ENCODE peak calls at places on chromosomes 5 and 9, in ten cellular contexts. One of them, this sample, is unnamed.

GRCh38 chr5:64505769-64506566 is at the start of gene RGS7BP:
- DNase-seq in cardiac fibroblast: peak
- DNase-seq in osteocyte: peak
- DNase-seq in anterior cingulate cortex: peak
- DNase-seq in activated T-helper 2 cell treated with anti-CD3 and anti-CD28 coated beads, Interferon-gamma antibody, Interleukin-2, Interleukin-4, amounts not matched to agents 10 μg/mL and 5 μg/mL and 100 μg/mL, durations not matched to agents 14 hours and 24 hours and 36 hours: no peak
- DNase-seq in WERI-Rb-1: peak
- DNase-seq in germinal center: no peak
- DNase-seq in WTC11: peak
- DNase-seq in T1000: peak
- DNase-seq in LoVo: no peak
- DNase-seq in this sample: peak

GRCh38 chr9:116494815-116495634 is 192.1 kb upstream of the TRIM32 start:
- DNase-seq in cardiac fibroblast: no peak
- DNase-seq in osteocyte: no peak
- DNase-seq in anterior cingulate cortex: no peak
- DNase-seq in activated T-helper 2 cell treated with anti-CD3 and anti-CD28 coated beads, Interferon-gamma antibody, Interleukin-2, Interleukin-4, amounts not matched to agents 10 μg/mL and 5 μg/mL and 100 μg/mL, durations not matched to agents 14 hours and 24 hours and 36 hours: peak
- DNase-seq in WERI-Rb-1: peak
- DNase-seq in germinal center: peak
- DNase-seq in WTC11: peak
- DNase-seq in T1000: no peak
- DNase-seq in LoVo: peak
- DNase-seq in this sample: no peak

GRCh38 chr5:56669534-56670483 is 145.5 kb upstream of the MAP3K1 start:
- DNase-seq in cardiac fibroblast: peak
- DNase-seq in osteocyte: no peak
- DNase-seq in anterior cingulate cortex: no peak
- DNase-seq in activated T-helper 2 cell treated with anti-CD3 and anti-CD28 coated beads, Interferon-gamma antibody, Interleukin-2, Interleukin-4, amounts not matched to agents 10 μg/mL and 5 μg/mL and 100 μg/mL, durations not matched to agents 14 hours and 24 hours and 36 hours: peak
- DNase-seq in WERI-Rb-1: no peak
- DNase-seq in germinal center: peak
- DNase-seq in WTC11: peak
- DNase-seq in T1000: no peak
- DNase-seq in LoVo: no peak
- DNase-seq in this sample: peak

GRCh38 chr9:89558500-89558899 is 46.3 kb upstream of the GADD45G start:
- DNase-seq in cardiac fibroblast: no peak
- DNase-seq in osteocyte: no peak
- DNase-seq in anterior cingulate cortex: no peak
- DNase-seq in activated T-helper 2 cell treated with anti-CD3 and anti-CD28 coated beads, Interferon-gamma antibody, Interleukin-2, Interleukin-4, amounts not matched to agents 10 μg/mL and 5 μg/mL and 100 μg/mL, durations not matched to agents 14 hours and 24 hours and 36 hours: no peak
- DNase-seq in WERI-Rb-1: no peak
- DNase-seq in germinal center: no peak
- DNase-seq in WTC11: no peak
- DNase-seq in T1000: no peak
- DNase-seq in LoVo: no peak
- DNase-seq in this sample: no peak

GRCh38 chr5:147688965-147689364 is 93.6 kb downstream of the JAKMIP2 start:
- DNase-seq in cardiac fibroblast: peak
- DNase-seq in osteocyte: no peak
- DNase-seq in anterior cingulate cortex: peak
- DNase-seq in activated T-helper 2 cell treated with anti-CD3 and anti-CD28 coated beads, Interferon-gamma antibody, Interleukin-2, Interleukin-4, amounts not matched to agents 10 μg/mL and 5 μg/mL and 100 μg/mL, durations not matched to agents 14 hours and 24 hours and 36 hours: no peak
- DNase-seq in WERI-Rb-1: no peak
- DNase-seq in germinal center: no peak
- DNase-seq in WTC11: no peak
- DNase-seq in T1000: no peak
- DNase-seq in LoVo: no peak
- DNase-seq in this sample: peak

GRCh38 chr5:167916706-167917105 is 374.7 kb upstream of the WWC1 start:
- DNase-seq in cardiac fibroblast: peak
- DNase-seq in osteocyte: no peak
- DNase-seq in anterior cingulate cortex: no peak
- DNase-seq in activated T-helper 2 cell treated with anti-CD3 and anti-CD28 coated beads, Interferon-gamma antibody, Interleukin-2, Interleukin-4, amounts not matched to agents 10 μg/mL and 5 μg/mL and 100 μg/mL, durations not matched to agents 14 hours and 24 hours and 36 hours: no peak
- DNase-seq in WERI-Rb-1: no peak
- DNase-seq in germinal center: no peak
- DNase-seq in WTC11: no peak
- DNase-seq in T1000: no peak
- DNase-seq in LoVo: no peak
- DNase-seq in this sample: peak

GRCh38 chr5:9207820-9208418 is 338.0 kb downstream of the SEMA5A start:
- DNase-seq in cardiac fibroblast: peak
- DNase-seq in osteocyte: no peak
- DNase-seq in anterior cingulate cortex: no peak
- DNase-seq in activated T-helper 2 cell treated with anti-CD3 and anti-CD28 coated beads, Interferon-gamma antibody, Interleukin-2, Interleukin-4, amounts not matched to agents 10 μg/mL and 5 μg/mL and 100 μg/mL, durations not matched to agents 14 hours and 24 hours and 36 hours: no peak
- DNase-seq in WERI-Rb-1: no peak
- DNase-seq in germinal center: peak
- DNase-seq in WTC11: no peak
- DNase-seq in T1000: no peak
- DNase-seq in LoVo: peak
- DNase-seq in this sample: peak

GRCh38 chr5:27503813-27504212 is 465.4 kb upstream of the CDH9 start:
- DNase-seq in cardiac fibroblast: no peak
- DNase-seq in osteocyte: no peak
- DNase-seq in anterior cingulate cortex: no peak
- DNase-seq in activated T-helper 2 cell treated with anti-CD3 and anti-CD28 coated beads, Interferon-gamma antibody, Interleukin-2, Interleukin-4, amounts not matched to agents 10 μg/mL and 5 μg/mL and 100 μg/mL, durations not matched to agents 14 hours and 24 hours and 36 hours: no peak
- DNase-seq in WERI-Rb-1: no peak
- DNase-seq in germinal center: no peak
- DNase-seq in WTC11: no peak
- DNase-seq in T1000: no peak
- DNase-seq in LoVo: no peak
- DNase-seq in this sample: no peak

GRCh38 chr9:137458194-137459146 is 664 bp downstream of the NSMF start:
- DNase-seq in cardiac fibroblast: peak
- DNase-seq in osteocyte: no peak
- DNase-seq in anterior cingulate cortex: peak
- DNase-seq in activated T-helper 2 cell treated with anti-CD3 and anti-CD28 coated beads, Interferon-gamma antibody, Interleukin-2, Interleukin-4, amounts not matched to agents 10 μg/mL and 5 μg/mL and 100 μg/mL, durations not matched to agents 14 hours and 24 hours and 36 hours: no peak
- DNase-seq in WERI-Rb-1: no peak
- DNase-seq in germinal center: no peak
- DNase-seq in WTC11: peak
- DNase-seq in T1000: no peak
- DNase-seq in LoVo: no peak
- DNase-seq in this sample: peak

GRCh38 chr9:63817622-63818518 is 1467.1 kb downstream of the FOXD4L5 start:
- DNase-seq in cardiac fibroblast: peak
- DNase-seq in osteocyte: peak
- DNase-seq in anterior cingulate cortex: no peak
- DNase-seq in activated T-helper 2 cell treated with anti-CD3 and anti-CD28 coated beads, Interferon-gamma antibody, Interleukin-2, Interleukin-4, amounts not matched to agents 10 μg/mL and 5 μg/mL and 100 μg/mL, durations not matched to agents 14 hours and 24 hours and 36 hours: peak
- DNase-seq in WERI-Rb-1: peak
- DNase-seq in germinal center: peak
- DNase-seq in WTC11: peak
- DNase-seq in T1000: no peak
- DNase-seq in LoVo: no peak
- DNase-seq in this sample: no peak

GRCh38 chr5:109053995-109054417 is 306.3 kb downstream of the FER start:
- DNase-seq in cardiac fibroblast: peak
- DNase-seq in osteocyte: no peak
- DNase-seq in anterior cingulate cortex: no peak
- DNase-seq in activated T-helper 2 cell treated with anti-CD3 and anti-CD28 coated beads, Interferon-gamma antibody, Interleukin-2, Interleukin-4, amounts not matched to agents 10 μg/mL and 5 μg/mL and 100 μg/mL, durations not matched to agents 14 hours and 24 hours and 36 hours: no peak
- DNase-seq in WERI-Rb-1: no peak
- DNase-seq in germinal center: no peak
- DNase-seq in WTC11: no peak
- DNase-seq in T1000: no peak
- DNase-seq in LoVo: no peak
- DNase-seq in this sample: no peak